ENCODE peak calls at places on chromosomes 7 and 10, in seven cellular contexts. V, G, R, O, T, Q and L are unnamed samples.

GRCh38 chr7:102933763-102934162 is 21.0 kb downstream of the LRRC17 start:
- DNase-seq in T (peak), V (no peak), G (no peak), Q (no peak), R (no peak), O (peak), L (no peak)

GRCh38 chr10:97542169-97543024 is 30.2 kb upstream of the ANKRD2 start:
- DNase-seq in Q (peak), V (peak), O (peak), T (peak), R (peak), G (peak), L (no peak)

GRCh38 chr10:77850620-77851231 is 75.8 kb downstream of the DLG5 start:
- DNase-seq in Q (no peak), R (no peak), O (no peak), V (peak), G (no peak), T (no peak), L (no peak)

GRCh38 chr10:8037941-8038894 is 16.3 kb upstream of the GATA3 start:
- DNase-seq in O (no peak), Q (no peak), T (no peak), G (no peak), R (no peak), V (no peak), L (no peak)

GRCh38 chr10:1715821-1716220 is 21.5 kb downstream of the ADARB2 start:
- DNase-seq in R (peak), G (peak), V (no peak), O (no peak), T (no peak), Q (peak), L (no peak)

GRCh38 chr10:68602434-68602833 is 42.3 kb downstream of the TET1 start:
- DNase-seq in O (no peak), Q (no peak), V (no peak), R (no peak), T (no peak), G (no peak), L (no peak)

GRCh38 chr7:117010375-117011133 is 57.3 kb downstream of the ST7 start:
- DNase-seq in V (no peak), T (peak), Q (no peak), R (no peak), O (no peak), G (no peak), L (no peak)

GRCh38 chr10:75408512-75408881 is 6.9 kb upstream of the ZNF503 start:
- DNase-seq in O (peak), Q (no peak), G (no peak), T (peak), R (no peak), V (no peak), L (no peak)

GRCh38 chr7:116800594-116800993 is 61.8 kb upstream of the CAPZA2 start:
- DNase-seq in G (no peak), T (no peak), O (no peak), Q (no peak), V (no peak), R (no peak), L (no peak)

GRCh38 chr10:76550806-76551205 is 1086.8 kb downstream of the KCNMA1 start:
- DNase-seq in T (peak), G (no peak), O (no peak), Q (no peak), R (no peak), V (no peak), L (no peak)

GRCh38 chr10:78851652-78852051 is 217.1 kb upstream of the ZMIZ1 start:
- DNase-seq in G (no peak), V (no peak), O (no peak), R (no peak), Q (no peak), T (no peak), L (no peak)

GRCh38 chr7:107304063-107304462 is 135.3 kb downstream of the HBP1 start:
- DNase-seq in O (no peak), G (no peak), R (no peak), V (no peak), Q (no peak), T (no peak), L (no peak)

GRCh38 chr10:33291053-33291592 is 43.3 kb downstream of the NRP1 start:
- DNase-seq in G (no peak), Q (peak), R (no peak), V (no peak), T (peak), O (no peak), L (no peak)